ENCODE peak calls at places on chromosomes 6 and 20, in four cellular contexts. U, B, S and D are unnamed samples.

GRCh38 chr6:48736486-48737206 is 625.6 kb upstream of the PTCHD4 start:
- DNase-seq in U (peak; percentile 90), B (no peak), S (peak; percentile 39), D (peak; percentile 55)

GRCh38 chr20:49400410-49400809 is 82.1 kb downstream of the KCNB1 start:
- DNase-seq in U (peak; percentile 23), B (no peak), S (peak; percentile 68), D (no peak)

GRCh38 chr6:99151634-99152344 is 197.7 kb downstream of the FAXC start:
- DNase-seq in U (peak; percentile 28), B (peak; percentile 56), S (peak; percentile 11), D (peak; percentile 3)

GRCh38 chr6:54232703-54233102 is 75.5 kb upstream of the TINAG start:
- DNase-seq in U (no peak), B (no peak), S (no peak), D (no peak)

GRCh38 chr6:35487653-35488516 is 9.0 kb downstream of the TEAD3 start:
- DNase-seq in U (peak; percentile 54), B (no peak), S (peak; percentile 72), D (no peak)

GRCh38 chr6:131877999-131878789 is 70.4 kb downstream of the ENPP1 start:
- DNase-seq in U (peak; percentile 19), B (no peak), S (peak; percentile 44), D (no peak)

GRCh38 chr20:52312131-52312729 is 120.7 kb upstream of the ZFP64 start:
- DNase-seq in U (peak; percentile 60), B (peak; percentile 63), S (peak; percentile 78), D (peak; percentile 16)

GRCh38 chr6:154356690-154357089 is at the start of gene IPCEF1:
- DNase-seq in U (no peak), B (no peak), S (no peak), D (no peak)

GRCh38 chr20:17657079-17657825 is 24.8 kb downstream of the RRBP1 start:
- DNase-seq in U (no peak), B (no peak), S (no peak), D (no peak)

GRCh38 chr6:113475392-113475791 is 381.8 kb upstream of the MARCKS start:
- DNase-seq in U (no peak), B (no peak), S (no peak), D (no peak)

GRCh38 chr6:87237804-87238203 is 82.4 kb downstream of the ZNF292 start:
- DNase-seq in U (peak; percentile 45), B (no peak), S (peak; percentile 38), D (no peak)

GRCh38 chr6:3310710-3311109 is 52.0 kb downstream of the PSMG4 start:
- DNase-seq in U (no peak), B (no peak), S (no peak), D (no peak)

GRCh38 chr20:62227977-62228958 is 8.2 kb upstream of the HRH3 start:
- DNase-seq in U (no peak), B (peak; percentile 78), S (no peak), D (no peak)

GRCh38 chr20:1327241-1327653 is 1.7 kb downstream of the SDCBP2 start:
- DNase-seq in U (peak; percentile 79), B (peak; percentile 28), S (peak; percentile 88), D (no peak)

GRCh38 chr6:37822851-37823682 is 3.5 kb downstream of the ZFAND3 start:
- DNase-seq in U (no peak), B (peak; percentile 46), S (peak; percentile 41), D (no peak)

GRCh38 chr6:79597155-79597554 is 34.0 kb upstream of the SH3BGRL2 start:
- DNase-seq in U (no peak), B (no peak), S (no peak), D (no peak)

GRCh38 chr6:55209059-55209458 is 34.7 kb downstream of the HCRTR2 start:
- DNase-seq in U (no peak), B (no peak), S (no peak), D (no peak)

GRCh38 chr6:44307217-44307616 is 5.9 kb downstream of the AARS2 start:
- DNase-seq in U (no peak), B (no peak), S (no peak), D (no peak)

GRCh38 chr6:24658573-24659511 is 7.9 kb downstream of the TDP2 start:
- DNase-seq in U (peak; percentile 90), B (no peak), S (peak; percentile 79), D (peak; percentile 71)

GRCh38 chr20:50655325-50655880 is 35.9 kb downstream of the RIPOR3 start:
- DNase-seq in U (peak; percentile 88), B (no peak), S (peak; percentile 94), D (peak; percentile 93)

GRCh38 chr6:160510199-160510598 is 153.9 kb downstream of the LPA start:
- DNase-seq in U (peak; percentile 60), B (no peak), S (peak; percentile 49), D (peak; percentile 29)

GRCh38 chr6:10418361-10418861 is 3.5 kb upstream of the TFAP2A start:
- DNase-seq in U (no peak), B (no peak), S (no peak), D (no peak)

GRCh38 chr6:25056130-25056529 is 120.4 kb upstream of the RIPOR2 start:
- DNase-seq in U (no peak), B (no peak), S (no peak), D (no peak)

GRCh38 chr6:45584127-45584526 is 206.4 kb upstream of the SUPT3H start:
- DNase-seq in U (no peak), B (no peak), S (no peak), D (no peak)

GRCh38 chr6:121435444-121436069 is at the start of gene GJA1:
- DNase-seq in U (peak; percentile 86), B (peak; percentile 46), S (peak; percentile 85), D (peak; percentile 46)

GRCh38 chr6:46191961-46192360 is 21.2 kb upstream of the ENPP5 start:
- DNase-seq in U (peak; percentile 41), B (no peak), S (peak; percentile 66), D (no peak)

GRCh38 chr6:28060381-28060780 is 20.0 kb upstream of the ZNF165 start:
- DNase-seq in U (no peak), B (no peak), S (no peak), D (no peak)

GRCh38 chr6:124670801-124671200 is 291.4 kb upstream of the RNF217 start:
- DNase-seq in U (no peak), B (no peak), S (no peak), D (no peak)

GRCh38 chr20:8265588-8265987 is 133.5 kb downstream of the PLCB1 start:
- DNase-seq in U (no peak), B (no peak), S (no peak), D (no peak)

GRCh38 chr6:49526598-49526997 is 23.9 kb upstream of the C6orf141 start:
- DNase-seq in U (no peak), B (no peak), S (no peak), D (no peak)

GRCh38 chr20:11965602-11966001 is 47.9 kb downstream of the BTBD3 start:
- DNase-seq in U (peak; percentile 4), B (no peak), S (no peak), D (no peak)

GRCh38 chr6:49666930-49667369 is 30.3 kb upstream of the RHAG start:
- DNase-seq in U (no peak), B (no peak), S (no peak), D (no peak)

GRCh38 chr6:63352587-63353281 is 33.0 kb upstream of the LGSN start:
- DNase-seq in U (peak; percentile 49), B (peak; percentile 50), S (peak; percentile 78), D (peak; percentile 15)

GRCh38 chr20:34493646-34494045 is 22.6 kb upstream of the DYNLRB1 start:
- DNase-seq in U (peak; percentile 55), B (no peak), S (no peak), D (no peak)

GRCh38 chr20:55390791-55391190 is 614.5 kb downstream of the CBLN4 start:
- DNase-seq in U (no peak), B (no peak), S (no peak), D (no peak)

DNA sequence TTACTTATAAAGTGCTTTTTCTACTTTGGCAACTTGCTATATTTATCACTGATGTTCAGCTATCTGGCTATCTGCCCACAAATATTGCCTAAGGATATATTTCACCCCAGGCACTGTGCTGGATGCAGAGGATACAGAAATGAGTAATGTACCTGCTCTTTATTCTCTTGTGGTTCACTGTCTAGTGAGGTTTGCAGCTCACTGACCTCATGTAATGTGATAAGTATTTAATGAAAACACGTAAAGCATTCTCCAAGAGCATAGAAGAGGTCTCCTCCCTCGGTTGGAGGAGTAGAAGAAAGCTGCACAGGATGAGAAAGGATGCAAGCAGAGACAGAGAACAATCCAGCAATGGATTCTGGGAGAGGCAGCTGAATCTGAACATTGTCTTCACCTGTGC is 610.7 kb downstream of the CBLN4 start:
- DNase-seq in U (no peak), B (no peak), S (no peak), D (no peak)
- H3K9me3 ChIP-seq in U (peaks cover 10% of the 10 kb centered on the region), B (peaks cover 6% of the 10 kb centered on the region), S (no peaks in the 10 kb centered on the region), D (peaks cover 4% of the 10 kb centered on the region)

GRCh38 chr6:21294144-21294543 is 299.4 kb upstream of the SOX4 start:
- DNase-seq in U (no peak), B (no peak), S (no peak), D (no peak)

GRCh38 chr6:21295846-21296245 is 297.7 kb upstream of the SOX4 start:
- DNase-seq in U (peak; percentile 3), B (no peak), S (no peak), D (peak; percentile 8)

GRCh38 chr6:21300439-21300838 is 293.1 kb upstream of the SOX4 start:
- DNase-seq in U (no peak), B (no peak), S (no peak), D (no peak)

DNA sequence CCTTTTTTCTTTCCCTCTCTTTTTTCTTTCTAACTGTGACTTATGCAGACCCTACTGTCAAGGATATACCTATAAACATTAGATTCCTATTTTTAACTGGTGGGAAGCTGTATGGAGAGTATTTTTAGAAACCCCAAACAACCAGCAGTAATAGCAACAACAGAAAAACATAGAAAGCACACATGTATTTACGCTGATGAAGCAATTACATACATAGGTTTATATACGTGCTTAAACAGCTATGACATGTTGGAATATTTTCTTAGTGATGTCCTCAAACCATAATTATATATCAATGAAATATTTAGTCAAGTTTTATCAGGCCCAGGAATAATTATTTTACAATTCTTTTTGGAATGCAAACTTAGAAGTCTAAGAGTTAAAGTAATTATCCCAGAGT is 294.3 kb upstream of the SOX4 start:
- DNase-seq in U (no peak), B (no peak), S (no peak), D (no peak)
- H3K4me3 ChIP-seq in U (no peak overlapping the region), B (no peak overlapping the region), S (no peak overlapping the region), D (no peak overlapping the region)

DNA sequence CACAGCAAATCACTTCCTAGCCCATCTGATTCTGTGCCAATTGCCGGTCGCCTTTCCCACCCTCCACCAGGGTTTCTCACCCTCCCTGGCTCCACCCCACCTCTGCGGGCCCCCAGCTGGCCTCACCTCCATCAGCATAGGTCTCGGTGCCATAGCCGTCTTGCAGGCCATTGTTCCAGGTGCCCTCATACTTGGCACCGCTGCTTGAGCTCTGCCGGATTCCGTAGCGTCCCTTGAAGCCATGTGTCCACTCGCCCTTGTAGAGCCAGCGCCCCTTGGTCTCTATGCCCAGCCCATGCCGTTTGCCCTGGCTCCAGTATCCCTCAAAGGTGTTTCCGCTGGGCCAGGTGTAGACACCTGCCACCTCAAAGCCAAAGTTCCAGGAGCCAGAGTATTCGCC is 787 bp downstream of the JPH2 start:
- DNase-seq in U (no peak), B (no peak), S (no peak), D (no peak)
- TF ChIP-seq CTCF in U (no peak), B (no peak), S (no peak), D (no peak)

GRCh38 chr6:355809-356208 is 35.7 kb upstream of the IRF4 start:
- DNase-seq in U (no peak), B (no peak), S (no peak), D (no peak)
- H3K9me3 ChIP-seq in U (peaks cover 10% of the 10 kb centered on the region), B (no peaks in the 10 kb centered on the region), S (peaks cover 5% of the 10 kb centered on the region), D (peaks cover 72% of the 10 kb centered on the region)